ENCODE peak calls at places on chromosomes 2 and 18, in nine cellular contexts. X is tibial artery, G is adrenal gland, V is H9, P is ovary, O is A549, S is OCI-LY7, T is stomach, W is adipocyte. J is an unnamed sample. For H3K4me1, the result is how much of the 10 kb centered on the place peaks cover.

GRCh38 chr18:35950628-35950982 is 21.9 kb upstream of the RMP24 start:
- DNase-seq in W (no peak), O (no peak), P (no peak), G (no peak), T (no peak), S (no peak), X (no peak), V (no peak), J (no peak)

GRCh38 chr2:37333256-37333655 is 8.6 kb upstream of the PRKD3 start:
- DNase-seq in G (no peak), O (no peak), S (no peak), V (no peak), X (no peak), W (no peak), P (no peak), T (no peak), J (no peak)

GRCh38 chr2:138421971-138422335 is 79.6 kb upstream of the SPOPL start:
- DNase-seq in V (no peak), G (no peak), T (no peak), S (no peak), W (peak), P (no peak), O (no peak), X (no peak), J (no peak)

GRCh38 chr2:180324191-180324590 is 317.1 kb upstream of the CWC22 start:
- DNase-seq in W (no peak), T (no peak), O (no peak), P (no peak), V (no peak), S (no peak), G (no peak), X (no peak), J (no peak)

GRCh38 chr2:98912221-98912851 is 23.7 kb downstream of the CRACDL start:
- DNase-seq in G (peak), P (peak), O (peak), V (peak), S (no peak), W (peak), X (no peak), T (peak), J (peak)

GRCh38 chr2:144402282-144402681 is 117.6 kb downstream of the ZEB2 start:
- DNase-seq in T (no peak), S (no peak), X (no peak), P (no peak), W (no peak), V (no peak), O (no peak), G (no peak), J (no peak)

GRCh38 chr2:230921806-230922595 is 3.0 kb downstream of the GPR55 start:
- DNase-seq in V (peak), G (no peak), T (peak), X (no peak), P (no peak), S (no peak), O (no peak), W (no peak), J (no peak)

GRCh38 chr2:234579231-234579962 is 82.5 kb upstream of the ARL4C start:
- DNase-seq in O (no peak), G (no peak), X (no peak), W (peak), T (no peak), S (no peak), P (no peak), V (no peak), J (no peak)

GRCh38 chr18:56402872-56403516 is 235.4 kb downstream of the TXNL1 start:
- DNase-seq in P (no peak), X (no peak), V (no peak), G (no peak), T (no peak), O (peak), S (no peak), W (peak), J (peak)

GRCh38 chr18:76936877-76937276 is 114.5 kb downstream of the ZNF236 start:
- DNase-seq in X (no peak), G (no peak), P (no peak), O (no peak), T (no peak), W (no peak), S (no peak), V (no peak), J (no peak)

GRCh38 chr18:79458131-79458838 is 62.6 kb downstream of the NFATC1 start:
- DNase-seq in G (no peak), W (peak), S (no peak), V (no peak), P (peak), O (peak), T (peak), X (peak), J (peak)

GRCh38 chr2:223835701-223836532 is 1.5 kb downstream of the AP1S3 start:
- DNase-seq in S (peak), W (no peak), X (no peak), O (no peak), P (no peak), T (no peak), G (no peak), V (peak), J (no peak)

GRCh38 chr2:37797081-37797480 is 125.6 kb upstream of the CDC42EP3 start:
- DNase-seq in O (no peak), P (no peak), S (no peak), G (no peak), T (no peak), V (no peak), W (no peak), X (no peak), J (no peak)

GRCh38 chr2:207227062-207227748 is 61.5 kb upstream of the KLF7 start:
- DNase-seq in O (no peak), W (no peak), S (no peak), X (no peak), P (peak), T (no peak), G (no peak), V (peak), J (no peak)

GRCh38 chr18:49241852-49242251 is 218.6 kb downstream of the DYM start:
- DNase-seq in P (no peak), G (no peak), O (no peak), T (no peak), X (no peak), V (no peak), S (no peak), W (peak), J (no peak)

GRCh38 chr2:16708173-16708572 is 42.5 kb upstream of the CYRIA start:
- DNase-seq in G (no peak), S (no peak), X (no peak), T (no peak), V (no peak), P (no peak), W (no peak), O (no peak), J (no peak)

GRCh38 chr2:130288467-130289403 is 54.0 kb upstream of the IMP4 start:
- DNase-seq in T (no peak), X (no peak), O (no peak), V (peak), G (no peak), W (no peak), S (no peak), P (peak), J (no peak)

GRCh38 chr2:1731963-1732768 is 12.1 kb downstream of the PXDN start:
- DNase-seq in P (peak), W (peak), G (no peak), O (no peak), T (peak), S (no peak), V (peak), X (peak), J (no peak)

GRCh38 chr2:47631840-47632398 is 151.0 kb upstream of the MSH6 start:
- DNase-seq in T (peak), W (peak), O (peak), G (peak), V (no peak), P (no peak), X (peak), S (no peak), J (peak)

GRCh38 chr2:6071536-6071935 is 379.4 kb downstream of the SOX11 start:
- DNase-seq in O (no peak), X (no peak), T (no peak), G (no peak), P (no peak), W (no peak), V (no peak), S (no peak), J (no peak)

GRCh38 chr2:106841886-106842645 is 43.9 kb downstream of the ST6GAL2 start:
- DNase-seq in G (no peak), V (no peak), S (no peak), P (no peak), O (no peak), T (no peak), X (no peak), W (no peak), J (no peak)

DNA sequence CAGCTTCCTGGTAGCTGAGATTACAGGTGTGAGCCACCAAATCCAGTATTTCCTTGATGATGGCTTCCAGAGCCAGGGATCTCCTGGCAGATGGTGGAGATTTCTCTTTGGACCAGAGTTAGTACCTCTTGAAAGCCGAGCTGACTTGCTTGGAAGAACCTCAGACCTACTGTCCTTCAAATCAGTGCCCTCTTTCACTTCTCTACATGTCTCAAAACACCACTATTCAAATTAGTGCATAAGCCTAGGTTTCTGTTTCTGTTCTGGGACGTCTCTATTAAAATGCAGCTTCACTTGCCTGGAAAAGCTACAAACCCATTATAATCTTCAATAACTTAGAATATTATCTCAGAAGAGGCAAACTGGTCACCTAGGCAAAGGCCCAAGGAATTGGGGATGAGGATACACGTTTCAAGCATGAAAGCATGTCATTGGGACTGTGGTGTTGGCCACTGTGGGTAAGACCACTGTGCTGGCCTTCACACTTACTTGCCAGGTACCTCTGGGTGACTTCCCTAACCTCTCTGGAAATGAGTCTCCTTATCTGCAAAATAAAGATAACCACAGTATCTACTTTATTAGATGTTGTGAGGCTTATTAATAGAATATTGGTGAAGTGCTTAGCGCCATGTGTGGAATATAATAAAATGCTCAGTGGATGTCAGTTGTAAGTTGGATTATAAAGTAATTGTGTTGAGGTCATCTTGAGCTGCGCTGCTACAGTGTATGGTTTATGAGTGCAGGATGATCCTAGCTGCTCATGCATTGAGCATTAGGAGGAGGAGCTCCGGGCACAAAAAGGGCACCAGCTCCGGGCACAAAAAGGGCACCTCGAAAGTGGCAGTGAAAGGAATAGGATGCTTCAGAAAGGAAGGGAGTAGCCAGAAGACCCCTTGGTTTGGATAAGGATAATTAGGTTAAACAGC is 84.5 kb downstream of the DOCK10 start:
- DNase-seq in T (no peak), V (no peak), G (no peak), P (no peak), S (peak), O (no peak), W (peak), X (no peak), J (no peak)
- H3K4me1 ChIP-seq in T (under half), V (under half), G (under half), P (under half), S (half or more), O (under half), W (under half), X (half or more), J (under half)

GRCh38 chr2:235690082-235690808 is 196.4 kb downstream of the AGAP1 start:
- DNase-seq in O (no peak), T (no peak), W (no peak), X (no peak), P (no peak), V (no peak), G (no peak), S (no peak), J (no peak)

GRCh38 chr2:235690809-235691450 is 197.1 kb downstream of the AGAP1 start:
- DNase-seq in S (no peak), W (no peak), P (no peak), O (no peak), V (no peak), T (no peak), X (no peak), G (no peak), J (no peak)

GRCh38 chr2:235692076-235692475 is 198.2 kb downstream of the AGAP1 start:
- DNase-seq in P (no peak), G (no peak), W (no peak), S (no peak), O (no peak), T (no peak), V (no peak), X (no peak), J (no peak)

GRCh38 chr2:235688511-235689426 is 194.9 kb downstream of the AGAP1 start:
- DNase-seq in X (no peak), T (no peak), W (no peak), V (no peak), G (no peak), P (no peak), S (no peak), O (no peak), J (no peak)

DNA sequence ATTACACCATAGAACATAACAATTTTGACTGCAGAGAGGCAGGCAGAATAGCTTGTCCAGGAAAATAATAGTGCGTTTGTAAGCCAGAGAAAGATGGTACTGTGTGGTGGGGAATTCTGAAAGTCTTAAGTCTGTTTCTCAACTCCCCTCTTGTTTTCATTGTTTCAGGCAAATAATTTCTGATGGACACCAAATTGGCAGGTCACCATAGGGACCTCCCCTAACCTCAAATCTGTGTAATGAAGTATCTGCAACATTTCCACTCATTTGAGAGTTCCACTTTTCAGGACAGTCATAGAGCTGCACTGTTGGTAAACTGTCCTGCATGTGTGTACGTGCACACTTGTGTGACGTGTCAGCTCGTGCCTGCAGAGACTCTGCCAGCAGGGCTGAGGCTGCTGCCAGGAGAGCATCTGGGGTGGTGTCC is 195.6 kb downstream of the AGAP1 start:
- DNase-seq in O (no peak), P (no peak), W (no peak), V (no peak), X (no peak), G (no peak), T (no peak), S (no peak), J (no peak)
- H3K4me1 ChIP-seq in O (under half), P (under half), W (under half), V (under half), X (under half), G (under half), T (half or more), S (under half), J (under half)

GRCh38 chr2:240557101-240557751 is 562 bp downstream of the ANKMY1 start:
- DNase-seq in G (no peak), P (peak), V (peak), S (no peak), X (no peak), O (no peak), W (peak), T (no peak), J (peak)

GRCh38 chr2:240554767-240555493 is 2.9 kb downstream of the ANKMY1 start:
- DNase-seq in T (no peak), V (no peak), S (no peak), X (no peak), P (no peak), W (no peak), O (no peak), G (peak), J (no peak)

GRCh38 chr2:240555541-240556250 is 2.1 kb downstream of the ANKMY1 start:
- DNase-seq in S (no peak), W (no peak), O (no peak), T (no peak), G (peak), X (no peak), P (no peak), V (no peak), J (no peak)

GRCh38 chr2:240557808-240558207 is at the start of gene ANKMY1:
- DNase-seq in W (peak), G (peak), T (peak), V (peak), S (no peak), P (peak), X (no peak), O (no peak), J (peak)

GRCh38 chr2:240556553-240557100 is 1.2 kb downstream of the ANKMY1 start:
- DNase-seq in S (peak), T (peak), O (peak), W (peak), P (peak), X (no peak), G (peak), V (peak), J (peak)
- H3K4me1 ChIP-seq in S (under half), T (under half), O (under half), W (under half), P (under half), X (under half), G (under half), V (under half), J (under half)

GRCh38 chr2:25324251-25324650 is 17.5 kb downstream of the DNMT3A start:
- DNase-seq in O (no peak), X (no peak), W (no peak), P (no peak), G (no peak), S (no peak), V (no peak), T (no peak), J (peak)

GRCh38 chr2:25324905-25325592 is 16.7 kb downstream of the DNMT3A start:
- DNase-seq in V (no peak), P (peak), G (peak), O (no peak), T (no peak), S (no peak), W (no peak), X (peak), J (peak)

GRCh38 chr2:25323612-25324189 is 18.0 kb downstream of the DNMT3A start:
- DNase-seq in X (no peak), S (no peak), O (no peak), W (no peak), P (no peak), V (no peak), G (no peak), T (no peak), J (no peak)

GRCh38 chr2:25328152-25329085 is 13.3 kb downstream of the DNMT3A start:
- DNase-seq in W (no peak), P (peak), G (no peak), V (no peak), S (no peak), O (no peak), X (no peak), T (no peak), J (no peak)

GRCh38 chr2:25326326-25327013 is 15.3 kb downstream of the DNMT3A start:
- DNase-seq in X (no peak), O (no peak), T (no peak), W (no peak), G (no peak), V (no peak), S (no peak), P (no peak), J (peak)
- H3K4me1 ChIP-seq in X (under half), O (under half), T (half or more), W (under half), G (under half), V (under half), S (under half), P (under half), J (under half)

GRCh38 chr2:45176399-45176798 is 167.1 kb upstream of the SIX2 start:
- DNase-seq in W (no peak), G (no peak), X (no peak), P (no peak), T (no peak), O (no peak), V (no peak), S (no peak), J (no peak)
- H3K4me1 ChIP-seq in W (half or more), G (under half), X (under half), P (under half), T (under half), O (under half), V (under half), S (under half), J (under half)

GRCh38 chr18:58668897-58669296 is 2.4 kb upstream of the MALT1 start:
- DNase-seq in P (no peak), X (no peak), T (no peak), W (peak), V (no peak), S (no peak), O (no peak), G (no peak), J (no peak)
- H3K4me1 ChIP-seq in P (under half), X (under half), T (under half), W (under half), V (under half), S (under half), O (half or more), G (under half), J (under half)

DNA sequence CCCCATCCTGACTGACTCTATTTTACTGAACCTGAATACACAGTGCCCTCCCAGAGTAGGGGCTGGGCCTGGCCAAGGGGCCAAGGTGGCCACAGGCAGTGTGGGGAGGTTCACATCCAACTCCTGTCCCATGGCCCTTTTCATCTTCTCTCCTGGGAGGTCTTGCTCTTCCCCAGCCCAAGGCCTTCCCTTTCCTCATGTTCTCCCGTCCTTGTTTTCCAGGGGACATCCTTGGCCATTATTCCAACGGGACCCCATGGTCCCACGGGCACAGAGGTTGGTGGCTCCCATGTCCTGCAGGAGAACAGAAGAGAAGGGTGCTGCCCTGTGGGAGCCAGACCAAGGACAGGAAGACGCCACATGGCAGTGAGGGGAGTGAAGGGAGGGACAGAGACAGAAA is 10.4 kb downstream of the MALL start:
- DNase-seq in X (no peak), V (no peak), S (no peak), P (no peak), T (no peak), G (no peak), O (no peak), W (no peak), J (no peak)
- H3K4me1 ChIP-seq in X (under half), V (under half), S (under half), P (under half), T (under half), G (under half), O (half or more), W (under half), J (under half)

GRCh38 chr2:159131267-159131790 is 155.2 kb downstream of the WDSUB1 start:
- DNase-seq in P (no peak), S (no peak), W (no peak), T (no peak), G (no peak), X (no peak), O (no peak), V (no peak), J (no peak)

GRCh38 chr2:159130302-159130701 is 156.2 kb downstream of the WDSUB1 start:
- DNase-seq in S (no peak), X (no peak), O (no peak), G (no peak), W (no peak), V (no peak), P (no peak), T (no peak), J (no peak)

GRCh38 chr2:159129807-159130206 is 156.7 kb downstream of the WDSUB1 start:
- DNase-seq in O (no peak), G (no peak), W (no peak), T (no peak), V (no peak), S (no peak), X (no peak), P (peak), J (no peak)

GRCh38 chr2:159128191-159128590 is 158.3 kb downstream of the WDSUB1 start:
- DNase-seq in X (no peak), W (no peak), V (peak), T (no peak), O (no peak), G (no peak), P (no peak), S (no peak), J (no peak)

DNA sequence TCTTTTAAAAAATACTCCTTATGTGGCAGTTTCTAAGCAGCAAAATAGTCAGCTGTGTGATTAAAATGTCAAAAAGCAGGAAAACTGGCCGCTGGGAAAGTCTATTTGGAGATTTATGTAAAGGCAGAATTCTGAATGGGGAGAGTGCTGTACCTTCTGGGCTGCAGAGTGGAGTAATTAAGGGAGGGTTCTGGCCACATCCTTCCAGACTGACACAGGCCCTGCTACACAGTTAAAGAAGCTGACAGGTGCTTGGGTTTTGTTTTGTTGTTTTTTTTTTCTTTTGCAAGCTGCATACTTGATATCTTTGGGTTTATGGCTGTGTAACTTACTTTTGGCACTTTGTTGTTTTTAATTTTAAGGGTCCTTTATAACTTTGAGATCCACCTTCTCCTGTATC is 157.2 kb downstream of the WDSUB1 start:
- DNase-seq in G (no peak), O (no peak), V (no peak), X (no peak), T (no peak), S (no peak), W (no peak), P (no peak), J (no peak)
- H3K4me1 ChIP-seq in G (under half), O (under half), V (under half), X (half or more), T (half or more), S (under half), W (under half), P (under half), J (under half)

GRCh38 chr2:200300065-200300464 is 6.4 kb upstream of the SPATS2L start:
- DNase-seq in P (no peak), O (no peak), W (no peak), X (no peak), S (no peak), V (no peak), T (no peak), G (no peak), J (no peak)
- H3K4me1 ChIP-seq in P (under half), O (under half), W (under half), X (under half), S (under half), V (under half), T (under half), G (under half), J (under half)